ENCODE peak calls at places on chromosomes 2 and 18, in six cellular contexts. E is PC-9, G is lower lobe of right lung, K is astrocyte of the cerebellum, D is activated B cell treated with CpG ODN at 0.5 μM for 24 hours, X is A549. J is an unnamed sample.
A peak's percentile ranks its signal among the peaks of the same experiment; 100 is the strongest.

GRCh38 chr2:59383473-59383872 is 1142.3 kb upstream of the FANCL start:
- DNase-seq in K (no peak), D (no peak), E (no peak), X (no peak), G (no peak), J (no peak)

GRCh38 chr2:47429795-47430194 is 26.8 kb downstream of the MSH2 start:
- DNase-seq in G (no peak), D (no peak), K (peak; percentile 22), X (no peak), E (peak; percentile 45), J (no peak)

GRCh38 chr18:63725682-63726480 is 23.1 kb downstream of the SERPINB11 start:
- DNase-seq in D (no peak), E (no peak), X (no peak), G (no peak), K (peak; percentile 31), J (no peak)

GRCh38 chr18:59988098-59988706 is 88.4 kb downstream of the PMAIP1 start:
- DNase-seq in G (no peak), E (peak; percentile 50), D (no peak), K (peak; percentile 64), X (peak; percentile 7), J (peak; percentile 47)

GRCh38 chr18:29063346-29063745 is 886.4 kb upstream of the CDH2 start:
- DNase-seq in E (no peak), D (no peak), K (no peak), G (no peak), X (no peak), J (no peak)

GRCh38 chr2:233010569-233011267 is 2.3 kb downstream of the NGEF start:
- DNase-seq in D (no peak), X (no peak), E (no peak), K (no peak), G (no peak), J (no peak)

GRCh38 chr2:191636235-191636543 is 41.7 kb upstream of the NABP1 start:
- DNase-seq in E (peak; percentile 86), X (no peak), G (no peak), D (no peak), K (peak; percentile 92), J (no peak)

GRCh38 chr2:46411245-46411641 is 68.1 kb upstream of the TMEM247 start:
- DNase-seq in X (no peak), E (peak; percentile 100), G (no peak), D (no peak), K (no peak), J (no peak)

GRCh38 chr18:60259052-60259681 is 113.4 kb downstream of the MC4R start:
- DNase-seq in E (no peak), G (no peak), X (no peak), D (no peak), K (no peak), J (no peak)

GRCh38 chr2:33377048-33377447 is 99.4 kb upstream of the RASGRP3 start:
- DNase-seq in G (no peak), D (no peak), X (no peak), E (no peak), K (no peak), J (no peak)

GRCh38 chr18:63101811-63102210 is 217.8 kb downstream of the BCL2 start:
- DNase-seq in K (no peak), E (no peak), D (no peak), G (no peak), X (no peak), J (no peak)

GRCh38 chr2:69490486-69490885 is 53.3 kb upstream of the NFU1 start:
- DNase-seq in G (no peak), K (no peak), X (no peak), E (no peak), D (no peak), J (no peak)

GRCh38 chr2:123165616-123166015 is 859.5 kb upstream of the CNTNAP5 start:
- DNase-seq in K (no peak), D (no peak), G (no peak), X (no peak), E (no peak), J (no peak)

GRCh38 chr2:226079677-226080076 is 680.2 kb downstream of the NYAP2 start:
- DNase-seq in E (no peak), X (no peak), G (no peak), K (peak; percentile 94), D (no peak), J (no peak)

GRCh38 chr18:41936471-41937134 is 18.4 kb upstream of the PIK3C3 start:
- DNase-seq in G (no peak), D (no peak), X (no peak), E (no peak), K (no peak), J (no peak)

GRCh38 chr18:41939326-41939725 is 15.7 kb upstream of the PIK3C3 start:
- DNase-seq in G (no peak), K (no peak), D (no peak), X (no peak), E (no peak), J (no peak)

GRCh38 chr18:41940506-41941215 is 14.4 kb upstream of the PIK3C3 start:
- DNase-seq in K (peak; percentile 86), D (no peak), X (no peak), E (peak; percentile 85), G (no peak), J (no peak)

GRCh38 chr18:41942254-41942653 is 12.8 kb upstream of the PIK3C3 start:
- DNase-seq in D (no peak), G (no peak), K (no peak), X (no peak), E (no peak), J (no peak)

DNA sequence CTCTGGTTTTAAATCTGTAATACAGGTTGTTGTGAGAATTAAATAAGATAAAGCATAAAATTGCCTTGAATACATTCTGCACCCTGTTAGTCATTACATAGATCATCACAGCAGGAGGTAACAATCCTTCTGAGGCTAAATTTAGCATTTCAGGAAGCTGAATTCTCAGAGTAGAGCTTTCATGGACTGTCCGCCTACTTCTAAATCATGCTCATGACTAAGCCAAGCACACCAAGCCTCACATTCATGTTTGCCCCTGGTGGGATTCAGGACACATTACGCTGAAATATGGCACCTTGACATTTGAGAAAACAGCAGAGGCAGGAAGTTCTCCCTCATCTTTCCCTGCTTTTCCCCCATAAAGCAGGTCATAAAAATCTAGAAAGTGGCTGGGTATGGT is 16.6 kb upstream of the PIK3C3 start:
- DNase-seq in G (no peak), E (no peak), X (no peak), D (no peak), K (peak; percentile 48), J (no peak)
- TF ChIP-seq CTCF in G (no peak), E (no peak), X (no peak), D (no peak), K (no peak), J (peak; percentile 8)

GRCh38 chr2:154439156-154439555 is 259.3 kb upstream of the KCNJ3 start:
- DNase-seq in D (no peak), G (no peak), K (no peak), E (no peak), X (no peak), J (no peak)
- TF ChIP-seq CTCF in D (no peak), G (no peak), K (no peak), E (no peak), X (peak; percentile 44), J (no peak)

DNA sequence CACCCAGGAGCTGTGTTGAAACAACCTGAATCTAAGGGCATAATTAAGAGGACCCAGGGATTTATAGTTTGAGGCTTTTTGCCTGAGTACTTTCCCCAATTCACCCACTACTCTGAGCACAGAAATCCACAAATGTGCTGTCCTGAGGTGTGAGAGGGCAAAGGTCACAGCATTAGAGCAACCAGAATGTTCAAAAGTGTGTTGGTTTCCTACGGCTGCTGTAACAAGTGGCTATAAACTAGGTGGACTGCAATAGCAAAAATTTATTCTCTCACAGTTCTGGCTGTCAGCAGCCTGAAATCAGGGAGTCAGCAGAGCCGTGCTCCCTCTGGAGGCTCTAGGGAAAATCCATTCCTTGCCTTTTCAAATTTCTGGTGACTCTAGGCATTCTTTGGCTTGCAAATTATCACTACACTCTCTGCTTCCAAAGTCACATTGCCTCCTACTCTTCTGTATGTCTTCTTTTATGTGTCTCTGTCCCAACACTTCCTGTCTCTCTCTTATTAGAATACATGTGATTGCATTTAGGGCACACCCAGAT is 91.3 kb upstream of the TACR1 start:
- DNase-seq in G (no peak), D (no peak), K (no peak), E (no peak), X (no peak), J (no peak)
- TF ChIP-seq CTCF in G (no peak), D (no peak), K (peak; percentile 63), E (peak; percentile 28), X (peak; percentile 45), J (no peak)

DNA sequence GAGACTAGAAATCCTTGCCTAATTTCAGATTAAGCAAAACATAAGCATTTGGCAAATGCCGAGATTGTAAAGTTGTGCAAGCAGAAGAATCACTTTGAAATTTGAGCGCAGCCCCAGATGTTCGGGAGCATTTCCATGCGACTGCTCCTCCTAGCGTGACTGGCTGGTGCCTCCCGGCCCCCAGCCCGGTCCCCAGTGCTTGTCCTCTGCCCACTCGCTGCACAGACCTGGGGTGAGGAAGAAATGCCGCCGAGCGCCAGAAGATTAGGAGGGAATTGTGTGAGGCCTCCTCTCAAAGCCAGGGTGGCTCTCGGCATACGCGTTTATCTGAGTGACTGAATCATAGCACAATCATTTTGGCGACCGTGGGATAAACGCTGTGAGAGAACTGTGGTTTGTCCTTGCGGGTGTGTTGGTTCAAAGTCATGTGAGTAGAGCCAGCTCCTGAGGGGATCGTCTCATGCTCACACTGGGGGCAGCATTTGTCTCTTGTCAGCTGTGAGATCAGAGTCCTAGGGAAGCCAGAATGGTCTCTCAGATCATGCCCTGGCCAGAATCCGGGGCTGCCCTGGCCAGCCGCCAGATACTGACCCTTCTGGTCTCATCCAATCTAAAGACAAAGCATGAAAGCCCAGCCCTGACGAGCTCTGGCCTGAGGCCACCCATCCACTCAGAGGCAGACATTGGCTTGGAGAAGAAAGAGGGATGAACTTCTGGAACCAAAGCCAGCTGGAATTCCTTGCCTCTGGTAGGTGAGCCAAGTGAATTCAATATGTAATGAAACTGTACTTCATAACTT is 189.3 kb downstream of the SH3RF3 start:
- DNase-seq in D (no peak), G (peak; percentile 59), K (peak; percentile 91), E (no peak), X (no peak), J (no peak)
- TF ChIP-seq CTCF in D (no peak), G (peak; percentile 21), K (peak; percentile 15), E (no peak), X (no peak), J (no peak)

GRCh38 chr18:33440384-33441043 is at the start of gene CCDC178:
- DNase-seq in G (no peak), E (no peak), D (no peak), X (peak; percentile 7), K (no peak), J (no peak)
- TF ChIP-seq CTCF in G (no peak), E (no peak), D (no peak), X (no peak), K (peak; percentile 1), J (no peak)

J was measured in CD14-positive monocyte.